ENCODE peak calls at places on chromosomes 3 and 15, in five cellular contexts. One of them, this sample, is unnamed.
A peak's percentile ranks its signal among the peaks of the same experiment; 100 is the strongest.

GRCh38 chr3:19931180-19931692 is 2.8 kb downstream of the EFHB start:
- DNase-seq in HepG2: no peak
- DNase-seq in hepatocyte: no peak
- DNase-seq in astrocyte: no peak
- DNase-seq in neural progenitor cell: no peak
- DNase-seq in this sample: no peak

GRCh38 chr15:81858136-81858535 is 187.7 kb downstream of the MEX3B start:
- DNase-seq in HepG2: no peak
- DNase-seq in hepatocyte: no peak
- DNase-seq in astrocyte: no peak
- DNase-seq in neural progenitor cell: no peak
- DNase-seq in this sample: no peak

GRCh38 chr15:78195735-78196201 is 38.6 kb downstream of the ACSBG1 start:
- DNase-seq in HepG2: peak; percentile 10
- DNase-seq in hepatocyte: peak; percentile 67
- DNase-seq in astrocyte: no peak
- DNase-seq in neural progenitor cell: peak; percentile 47
- DNase-seq in this sample: no peak

GRCh38 chr3:95899494-95899893 is 914.9 kb upstream of the EPHA6 start:
- DNase-seq in HepG2: no peak
- DNase-seq in hepatocyte: no peak
- DNase-seq in astrocyte: peak; percentile 28
- DNase-seq in neural progenitor cell: no peak
- DNase-seq in this sample: peak; percentile 74

GRCh38 chr3:38966956-38967795 is 84.6 kb downstream of the SCN11A start:
- DNase-seq in HepG2: no peak
- DNase-seq in hepatocyte: no peak
- DNase-seq in astrocyte: no peak
- DNase-seq in neural progenitor cell: no peak
- DNase-seq in this sample: no peak

GRCh38 chr3:165459924-165460540 is 263.8 kb upstream of the SLITRK3 start:
- DNase-seq in HepG2: no peak
- DNase-seq in hepatocyte: no peak
- DNase-seq in astrocyte: no peak
- DNase-seq in neural progenitor cell: no peak
- DNase-seq in this sample: no peak

GRCh38 chr3:193734737-193735366 is 141.8 kb downstream of the OPA1 start:
- DNase-seq in HepG2: no peak
- DNase-seq in hepatocyte: no peak
- DNase-seq in astrocyte: no peak
- DNase-seq in neural progenitor cell: no peak
- DNase-seq in this sample: no peak

GRCh38 chr3:69803871-69804270 is 64.6 kb downstream of the MITF start:
- DNase-seq in HepG2: no peak
- DNase-seq in hepatocyte: no peak
- DNase-seq in astrocyte: no peak
- DNase-seq in neural progenitor cell: no peak
- DNase-seq in this sample: no peak

GRCh38 chr15:87998658-87999057 is 257.9 kb downstream of the NTRK3 start:
- DNase-seq in HepG2: no peak
- DNase-seq in hepatocyte: no peak
- DNase-seq in astrocyte: no peak
- DNase-seq in neural progenitor cell: no peak
- DNase-seq in this sample: no peak

GRCh38 chr3:44952689-44953088 is 23.3 kb downstream of the ZDHHC3 start:
- DNase-seq in HepG2: no peak
- DNase-seq in hepatocyte: no peak
- DNase-seq in astrocyte: no peak
- DNase-seq in neural progenitor cell: no peak
- DNase-seq in this sample: no peak

GRCh38 chr3:46883252-46884185 is 6.0 kb downstream of the PTH1R start:
- DNase-seq in HepG2: no peak
- DNase-seq in hepatocyte: peak; percentile 76
- DNase-seq in astrocyte: no peak
- DNase-seq in neural progenitor cell: peak; percentile 75
- DNase-seq in this sample: peak; percentile 27

GRCh38 chr3:46878796-46879436 is 1.4 kb downstream of the PTH1R start:
- DNase-seq in HepG2: peak; percentile 20
- DNase-seq in hepatocyte: peak; percentile 71
- DNase-seq in astrocyte: no peak
- DNase-seq in neural progenitor cell: peak; percentile 84
- DNase-seq in this sample: no peak

GRCh38 chr3:46881819-46882376 is 4.4 kb downstream of the PTH1R start:
- DNase-seq in HepG2: no peak
- DNase-seq in hepatocyte: peak; percentile 76
- DNase-seq in astrocyte: no peak
- DNase-seq in neural progenitor cell: peak; percentile 72
- DNase-seq in this sample: peak; percentile 11

GRCh38 chr3:46882377-46883015 is 5.0 kb downstream of the PTH1R start:
- DNase-seq in HepG2: no peak
- DNase-seq in hepatocyte: peak; percentile 48
- DNase-seq in astrocyte: no peak
- DNase-seq in neural progenitor cell: peak; percentile 62
- DNase-seq in this sample: peak; percentile 4

GRCh38 chr3:46880884-46881818 is 3.6 kb downstream of the PTH1R start:
- DNase-seq in HepG2: no peak
- DNase-seq in hepatocyte: no peak
- DNase-seq in astrocyte: no peak
- DNase-seq in neural progenitor cell: peak; percentile 54
- DNase-seq in this sample: no peak
- TF ChIP-seq EZH2 in HepG2: peak; percentile 51
- TF ChIP-seq EZH2 in hepatocyte: no peak
- TF ChIP-seq EZH2 in astrocyte: peak; percentile 69
- TF ChIP-seq EZH2 in neural progenitor cell: peak; percentile 71
- TF ChIP-seq EZH2 in this sample: peak; percentile 72

GRCh38 chr3:52620580-52620979 is 65.1 kb downstream of the PBRM1 start:
- DNase-seq in HepG2: no peak
- DNase-seq in hepatocyte: no peak
- DNase-seq in astrocyte: no peak
- DNase-seq in neural progenitor cell: no peak
- DNase-seq in this sample: no peak

GRCh38 chr3:52625041-52625440 is 60.7 kb downstream of the PBRM1 start:
- DNase-seq in HepG2: no peak
- DNase-seq in hepatocyte: no peak
- DNase-seq in astrocyte: no peak
- DNase-seq in neural progenitor cell: no peak
- DNase-seq in this sample: no peak

GRCh38 chr3:52623234-52623792 is 62.4 kb downstream of the PBRM1 start:
- DNase-seq in HepG2: no peak
- DNase-seq in hepatocyte: no peak
- DNase-seq in astrocyte: no peak
- DNase-seq in neural progenitor cell: no peak
- DNase-seq in this sample: no peak
- TF ChIP-seq EZH2 in HepG2: no peak
- TF ChIP-seq EZH2 in hepatocyte: no peak
- TF ChIP-seq EZH2 in astrocyte: no peak
- TF ChIP-seq EZH2 in neural progenitor cell: no peak
- TF ChIP-seq EZH2 in this sample: no peak

GRCh38 chr15:80778964-80779657 is at the start of gene CEMIP:
- DNase-seq in HepG2: peak; percentile 71
- DNase-seq in hepatocyte: peak; percentile 91
- DNase-seq in astrocyte: peak; percentile 47
- DNase-seq in neural progenitor cell: peak; percentile 92
- DNase-seq in this sample: peak; percentile 69

GRCh38 chr15:80778621-80778963 is 578 bp upstream of the CEMIP start:
- DNase-seq in HepG2: no peak
- DNase-seq in hepatocyte: no peak
- DNase-seq in astrocyte: no peak
- DNase-seq in neural progenitor cell: no peak
- DNase-seq in this sample: no peak

GRCh38 chr15:80777836-80778620 is 1.1 kb upstream of the CEMIP start:
- DNase-seq in HepG2: no peak
- DNase-seq in hepatocyte: no peak
- DNase-seq in astrocyte: no peak
- DNase-seq in neural progenitor cell: no peak
- DNase-seq in this sample: no peak

GRCh38 chr15:80780416-80781221 is 1.4 kb downstream of the CEMIP start:
- DNase-seq in HepG2: peak; percentile 47
- DNase-seq in hepatocyte: peak; percentile 85
- DNase-seq in astrocyte: peak; percentile 61
- DNase-seq in neural progenitor cell: peak; percentile 92
- DNase-seq in this sample: peak; percentile 72

DNA sequence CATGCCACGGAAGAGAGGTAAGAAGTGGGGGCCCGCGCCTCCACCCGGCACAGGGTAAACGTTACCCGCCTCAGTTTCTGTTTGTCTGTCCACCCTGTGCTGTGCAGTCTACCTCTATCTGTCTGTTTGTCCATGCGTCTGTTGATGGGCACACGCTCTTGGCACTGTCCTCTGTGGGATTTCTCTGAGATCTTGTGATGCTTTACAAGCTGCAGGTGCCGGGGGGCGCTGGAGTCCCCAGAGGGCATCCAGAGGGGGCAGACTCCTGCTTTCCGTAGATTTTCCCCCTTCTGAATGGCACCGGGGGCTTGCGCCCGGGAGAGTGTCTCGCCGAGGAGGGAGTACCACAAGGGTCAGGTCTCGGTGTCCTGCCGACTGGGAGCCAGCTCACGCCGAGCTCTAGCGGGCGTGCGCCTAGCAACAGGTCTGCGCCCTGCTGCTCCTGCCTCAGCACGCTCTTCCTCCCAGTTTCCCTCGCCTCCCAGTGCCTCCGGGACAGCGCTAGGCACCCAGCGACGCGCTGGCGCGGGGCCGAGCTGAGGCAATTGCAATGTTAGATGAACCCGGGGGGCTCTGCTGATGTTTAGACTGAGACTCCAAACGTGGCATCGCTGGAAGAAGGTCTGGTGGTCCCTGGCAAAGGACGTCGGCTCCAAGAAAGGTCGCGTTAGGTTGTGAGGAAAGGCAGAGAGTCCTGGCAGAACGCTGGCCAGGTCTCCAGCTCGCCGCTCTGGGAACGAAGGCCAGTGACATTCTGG is 667 bp downstream of the CEMIP start:
- DNase-seq in HepG2: peak; percentile 25
- DNase-seq in hepatocyte: peak; percentile 49
- DNase-seq in astrocyte: peak; percentile 29
- DNase-seq in neural progenitor cell: peak; percentile 51
- DNase-seq in this sample: peak; percentile 25
- TF ChIP-seq EZH2 in HepG2: no peak
- TF ChIP-seq EZH2 in hepatocyte: peak; percentile 54
- TF ChIP-seq EZH2 in astrocyte: no peak
- TF ChIP-seq EZH2 in neural progenitor cell: peak; percentile 82
- TF ChIP-seq EZH2 in this sample: no peak

DNA sequence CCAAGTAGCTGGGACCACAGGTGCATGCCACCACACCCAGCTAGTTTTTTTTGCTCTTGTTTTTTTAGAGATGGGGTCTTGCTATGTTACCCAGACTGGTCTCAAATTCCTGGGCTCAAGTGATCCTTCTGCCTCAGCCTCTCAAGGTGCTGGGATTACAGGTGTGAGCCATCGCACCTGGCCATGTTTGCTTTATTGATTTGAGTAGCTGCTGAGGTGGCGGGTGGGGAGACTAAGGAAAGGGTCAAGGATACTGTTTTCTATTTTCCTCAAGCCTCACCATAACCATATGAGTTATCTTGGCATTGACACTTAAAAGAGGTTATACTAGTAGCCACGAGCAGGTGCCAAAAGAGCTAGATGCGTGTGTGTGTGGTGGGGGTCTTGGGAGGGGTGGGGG is 39.0 kb downstream of the CYFIP1 start:
- DNase-seq in HepG2: no peak
- DNase-seq in hepatocyte: no peak
- DNase-seq in astrocyte: no peak
- DNase-seq in neural progenitor cell: no peak
- DNase-seq in this sample: no peak
- TF ChIP-seq EZH2 in HepG2: no peak
- TF ChIP-seq EZH2 in hepatocyte: no peak
- TF ChIP-seq EZH2 in astrocyte: no peak
- TF ChIP-seq EZH2 in neural progenitor cell: no peak
- TF ChIP-seq EZH2 in this sample: no peak

GRCh38 chr15:67833504-67834248 is 6.2 kb downstream of the RNU6-1 start:
- DNase-seq in HepG2: peak; percentile 34
- DNase-seq in hepatocyte: peak; percentile 69
- DNase-seq in astrocyte: no peak
- DNase-seq in neural progenitor cell: peak; percentile 90
- DNase-seq in this sample: no peak
- TF ChIP-seq EZH2 in HepG2: peak; percentile 25
- TF ChIP-seq EZH2 in hepatocyte: peak; percentile 30
- TF ChIP-seq EZH2 in astrocyte: peak; percentile 99
- TF ChIP-seq EZH2 in neural progenitor cell: peak; percentile 53
- TF ChIP-seq EZH2 in this sample: peak; percentile 90

GRCh38 chr3:126358038-126358815 is 1.0 kb upstream of the KLF15 start:
- DNase-seq in HepG2: no peak
- DNase-seq in hepatocyte: no peak
- DNase-seq in astrocyte: no peak
- DNase-seq in neural progenitor cell: peak; percentile 81
- DNase-seq in this sample: peak; percentile 17
- TF ChIP-seq EZH2 in HepG2: no peak
- TF ChIP-seq EZH2 in hepatocyte: no peak
- TF ChIP-seq EZH2 in astrocyte: peak; percentile 32
- TF ChIP-seq EZH2 in neural progenitor cell: peak; percentile 42
- TF ChIP-seq EZH2 in this sample: no peak

DNA sequence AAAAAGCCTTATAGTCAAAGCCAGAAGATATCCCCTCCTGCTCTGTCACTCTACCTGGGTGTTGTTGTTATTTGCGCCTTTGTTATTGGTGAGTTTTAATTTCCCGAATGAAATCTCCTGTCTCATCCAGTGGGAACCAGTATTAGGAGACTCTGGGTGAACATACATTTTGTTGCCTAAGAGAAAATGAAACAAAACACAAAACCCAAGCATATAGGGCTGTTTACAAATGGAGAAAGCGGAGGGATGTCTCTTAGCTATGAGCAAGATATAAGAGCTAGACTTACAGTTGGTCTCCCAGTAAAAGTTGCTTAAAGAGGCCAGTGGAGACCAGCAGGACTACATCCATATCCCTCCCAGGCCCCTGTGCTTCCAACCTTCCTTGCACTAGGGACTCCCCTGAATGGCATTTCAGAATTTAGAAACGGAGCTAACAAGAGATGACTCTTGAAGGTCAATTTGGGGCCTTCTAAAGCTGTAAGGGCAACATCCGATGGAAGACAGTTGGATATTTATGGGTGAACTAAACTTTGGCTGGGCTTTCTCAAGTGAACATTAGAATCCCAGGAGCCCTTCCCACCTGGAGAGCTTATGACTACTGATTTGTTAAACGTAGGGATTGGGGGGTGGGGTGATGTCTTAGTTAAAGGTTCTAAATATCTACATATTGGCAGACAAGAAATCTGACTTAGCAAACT is 2.7 kb downstream of the EOMES start:
- DNase-seq in HepG2: no peak
- DNase-seq in hepatocyte: no peak
- DNase-seq in astrocyte: no peak
- DNase-seq in neural progenitor cell: no peak
- DNase-seq in this sample: no peak
- TF ChIP-seq EZH2 in HepG2: no peak
- TF ChIP-seq EZH2 in hepatocyte: no peak
- TF ChIP-seq EZH2 in astrocyte: no peak
- TF ChIP-seq EZH2 in neural progenitor cell: no peak
- TF ChIP-seq EZH2 in this sample: no peak

DNA sequence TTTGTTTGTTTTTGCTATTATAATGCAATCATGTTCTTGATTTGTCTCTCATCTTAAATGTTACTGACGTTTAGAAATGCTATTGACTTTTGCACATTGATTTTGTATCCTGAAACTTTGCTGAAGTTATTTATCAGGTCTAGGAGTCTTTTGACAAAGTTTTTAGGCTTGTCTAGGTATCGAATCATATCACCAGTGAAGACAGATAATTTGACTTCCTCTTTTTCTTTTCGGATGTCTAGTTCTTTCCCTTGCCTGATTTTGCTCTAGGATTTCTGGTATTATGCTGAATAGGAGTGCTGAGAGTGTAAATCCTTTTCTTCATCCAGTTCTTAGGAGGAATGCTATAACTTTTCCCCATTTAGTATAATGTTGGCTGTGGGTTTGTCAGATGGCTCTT is 719.7 kb upstream of the BCHE start:
- DNase-seq in HepG2: no peak
- DNase-seq in hepatocyte: no peak
- DNase-seq in astrocyte: no peak
- DNase-seq in neural progenitor cell: no peak
- DNase-seq in this sample: no peak
- TF ChIP-seq EZH2 in HepG2: no peak
- TF ChIP-seq EZH2 in hepatocyte: no peak
- TF ChIP-seq EZH2 in astrocyte: no peak
- TF ChIP-seq EZH2 in neural progenitor cell: no peak
- TF ChIP-seq EZH2 in this sample: no peak

This sample was measured in fibroblast of lung.